ENCODE peak calls at places on chromosomes 4 and X, in eight cellular contexts. D, R, Z, F, Q, A, T and O are unnamed samples.

GRCh38 chrX:38045697-38046096 is 39.3 kb downstream of the SYTL5 start:
- DNase-seq in A (no peak), D (no peak), T (peak; percentile 41), Z (no peak), R (no peak), Q (no peak), F (peak; percentile 51), O (no peak)

GRCh38 chr4:148170408-148171385 is 271.5 kb downstream of the NR3C2 start:
- DNase-seq in R (no peak), Q (no peak), A (no peak), Z (no peak), T (no peak), D (no peak), F (no peak), O (no peak)

GRCh38 chrX:100643943-100644587 is at the start of gene SRPX2:
- DNase-seq in T (peak; percentile 75), Q (no peak), R (peak; percentile 39), Z (no peak), D (peak; percentile 92), F (peak; percentile 89), A (no peak), O (no peak)

GRCh38 chr4:55491486-55491885 is 55.2 kb downstream of the CLOCK start:
- DNase-seq in Z (no peak), T (no peak), D (peak; percentile 60), Q (no peak), F (peak; percentile 14), R (no peak), A (no peak), O (no peak)

GRCh38 chr4:16289872-16290554 is 63.7 kb upstream of the TAPT1 start:
- DNase-seq in T (no peak), F (peak; percentile 64), Q (no peak), A (no peak), D (peak; percentile 48), Z (no peak), R (no peak), O (no peak)

GRCh38 chr4:154004028-154004427 is 215.1 kb upstream of the SFRP2 start:
- DNase-seq in D (peak; percentile 77), Q (no peak), T (no peak), Z (no peak), F (no peak), A (no peak), R (no peak), O (no peak)

GRCh38 chr4:41882622-41883347 is 52.4 kb upstream of the TMEM33 start:
- DNase-seq in R (no peak), F (peak; percentile 44), A (peak; percentile 60), Q (peak; percentile 49), Z (no peak), T (no peak), D (peak; percentile 25), O (no peak)

GRCh38 chr4:182918044-182918607 is 940 bp upstream of the DCTD start:
- DNase-seq in Q (no peak), T (no peak), D (no peak), Z (no peak), F (no peak), A (no peak), R (no peak), O (no peak)

GRCh38 chr4:6001965-6002833 is 16.0 kb downstream of the C4orf50 start:
- DNase-seq in R (no peak), T (no peak), Z (no peak), Q (no peak), A (no peak), F (no peak), D (no peak), O (no peak)

GRCh38 chr4:10285028-10285427 is 168.4 kb upstream of the WDR1 start:
- DNase-seq in R (no peak), T (no peak), Z (no peak), F (no peak), Q (no peak), D (no peak), A (no peak), O (no peak)

GRCh38 chr4:7157666-7158065 is 34.7 kb upstream of the SORCS2 start:
- DNase-seq in D (no peak), T (no peak), A (no peak), R (peak; percentile 10), Q (no peak), Z (no peak), F (no peak), O (no peak)

GRCh38 chr4:10590896-10591295 is 93.7 kb downstream of the CLNK start:
- DNase-seq in A (no peak), Q (no peak), D (peak; percentile 87), F (no peak), R (no peak), Z (no peak), T (no peak), O (no peak)

GRCh38 chr4:90103991-90104390 is 23.2 kb upstream of the CCSER1 start:
- DNase-seq in Q (no peak), Z (no peak), R (no peak), F (no peak), D (no peak), A (no peak), T (no peak), O (no peak)

GRCh38 chr4:187135878-187136277 is 412.2 kb upstream of the FAT1 start:
- DNase-seq in R (no peak), T (no peak), Q (no peak), F (no peak), D (no peak), A (no peak), Z (no peak), O (no peak)

GRCh38 chr4:182920676-182921075 is 3.5 kb upstream of the DCTD start:
- DNase-seq in F (no peak), Q (no peak), A (no peak), T (no peak), D (no peak), Z (no peak), R (no peak), O (no peak)

GRCh38 chr4:189090174-189090814 is 850.4 kb upstream of the FRG1 start:
- DNase-seq in A (peak; percentile 46), Q (no peak), Z (no peak), T (peak; percentile 3), D (peak; percentile 28), F (no peak), R (no peak), O (no peak)

GRCh38 chr4:62225972-62226371 is 1025.8 kb downstream of the ADGRL3 start:
- DNase-seq in F (no peak), A (no peak), R (no peak), T (peak; percentile 32), Q (no peak), D (no peak), Z (no peak), O (no peak)

GRCh38 chrX:24360272-24360671 is at the start of gene SUPT20HL1:
- DNase-seq in Q (no peak), T (no peak), R (no peak), D (no peak), Z (no peak), F (no peak), A (no peak), O (no peak)

GRCh38 chrX:153880440-153880815 is 5.5 kb downstream of the L1CAM start:
- DNase-seq in A (no peak), Q (no peak), T (no peak), R (no peak), Z (no peak), F (no peak), D (no peak), O (no peak)

GRCh38 chr4:145326491-145326890 is 146.1 kb upstream of the OTUD4 start:
- DNase-seq in Z (no peak), Q (no peak), A (no peak), D (no peak), F (no peak), T (no peak), R (no peak), O (no peak)

GRCh38 chrX:104972737-104973136 is 247.8 kb downstream of the TEX13A start:
- DNase-seq in Z (no peak), D (no peak), T (no peak), R (no peak), F (no peak), Q (no peak), A (no peak), O (no peak)

GRCh38 chr4:48591372-48591771 is 101.3 kb downstream of the ZAR1 start:
- DNase-seq in Q (no peak), R (no peak), A (no peak), D (no peak), F (no peak), T (no peak), Z (no peak), O (no peak)

GRCh38 chr4:155339588-155339987 is 37.2 kb downstream of the MAP9 start:
- DNase-seq in R (no peak), A (no peak), Z (no peak), Q (no peak), T (no peak), F (no peak), D (no peak), O (no peak)

DNA sequence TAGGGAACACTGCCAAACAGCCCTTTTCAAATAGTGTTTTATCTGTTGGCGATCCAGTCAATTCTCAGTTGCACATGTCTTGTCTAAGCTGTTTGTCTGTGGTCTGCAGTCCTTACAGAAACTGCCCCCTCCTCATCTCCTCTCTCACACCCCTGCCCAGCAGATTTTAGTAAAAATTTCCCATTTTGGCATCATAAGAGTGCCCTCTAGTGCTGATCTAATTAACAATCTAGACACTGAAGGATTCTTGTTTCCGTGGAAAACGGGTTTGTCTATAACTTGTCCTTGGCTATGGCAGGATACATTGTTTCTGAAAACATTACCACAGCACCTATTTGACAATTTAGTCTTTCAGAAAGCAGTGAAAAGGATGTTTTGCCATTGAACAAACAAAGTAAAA is 227.2 kb upstream of the MBNL3 start:
- DNase-seq in D (no peak), Z (no peak), A (no peak), R (no peak), Q (no peak), T (no peak), F (no peak), O (no peak)
- TF ChIP-seq CTCF in D (peak; percentile 34), Z (no peak), A (no peak), R (no peak), Q (peak; percentile 25), T (no peak), F (peak; percentile 27), O (no peak)

GRCh38 chrX:111164728-111165127 is 68.7 kb downstream of the PAK3 start:
- DNase-seq in D (peak; percentile 29), Q (no peak), T (no peak), Z (no peak), R (no peak), F (peak; percentile 3), A (no peak), O (no peak)
- TF ChIP-seq CTCF in D (peak; percentile 61), Q (peak; percentile 32), T (peak; percentile 14), Z (no peak), R (no peak), F (peak; percentile 22), A (no peak), O (peak; percentile 14)

GRCh38 chrX:86171366-86171765 is 23.1 kb downstream of the DACH2 start:
- DNase-seq in Z (no peak), Q (no peak), R (no peak), A (peak; percentile 16), D (peak; percentile 12), T (peak; percentile 23), F (peak; percentile 7), O (no peak)
- TF ChIP-seq CTCF in Z (no peak), Q (no peak), R (no peak), A (no peak), D (peak; percentile 18), T (no peak), F (no peak), O (no peak)

DNA sequence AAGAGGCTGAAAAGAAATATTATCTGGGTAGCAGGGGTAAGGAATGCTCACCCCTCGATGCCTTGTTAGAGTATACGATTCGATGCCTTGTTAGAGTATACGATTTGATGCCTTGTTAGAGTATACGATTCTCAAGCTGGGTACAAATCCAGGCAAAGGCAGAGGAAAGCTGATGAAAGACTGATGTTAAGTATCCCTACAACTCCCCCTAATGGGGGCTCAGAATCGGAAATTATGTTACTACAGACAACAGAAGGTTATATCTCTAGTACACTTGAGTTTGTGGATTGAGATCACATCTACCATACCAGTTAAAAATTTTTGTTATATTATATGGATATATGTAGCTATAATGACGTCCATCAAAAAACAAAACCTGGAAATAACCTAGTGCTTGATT is 4.8 kb downstream of the LRRC66 start:
- DNase-seq in R (no peak), Z (no peak), A (no peak), F (peak; percentile 20), T (no peak), Q (no peak), D (no peak), O (no peak)
- TF ChIP-seq CTCF in R (no peak), Z (no peak), A (no peak), F (peak; percentile 24), T (no peak), Q (peak; percentile 19), D (no peak), O (no peak)